ENCODE peak calls at places on chromosomes 11 and 22, in five cellular contexts. One of them, this sample, is unnamed.

GRCh38 chr11:133339495-133340140 is 192.7 kb downstream of the OPCML start:
- DNase-seq in hypothalamus: no peak
- DNase-seq in non-pigmented ciliary epithelial cell: no peak
- DNase-seq in neural crest cell: no peak
- DNase-seq in occipital lobe: peak
- DNase-seq in this sample: no peak

GRCh38 chr11:67638535-67639437 is 777 bp downstream of the TBX10 start:
- DNase-seq in neural crest cell: no peak
- DNase-seq in occipital lobe: no peak
- DNase-seq in non-pigmented ciliary epithelial cell: no peak
- DNase-seq in hypothalamus: no peak
- DNase-seq in this sample: no peak

GRCh38 chr11:123334925-123335324 is 95.1 kb upstream of the GRAMD1B start:
- DNase-seq in non-pigmented ciliary epithelial cell: no peak
- DNase-seq in hypothalamus: no peak
- DNase-seq in neural crest cell: no peak
- DNase-seq in occipital lobe: no peak
- DNase-seq in this sample: no peak

GRCh38 chr11:71999360-71999759 is 651 bp downstream of the IL18BP start:
- DNase-seq in neural crest cell: no peak
- DNase-seq in occipital lobe: no peak
- DNase-seq in non-pigmented ciliary epithelial cell: no peak
- DNase-seq in hypothalamus: no peak
- DNase-seq in this sample: peak

GRCh38 chr11:40204228-40204627 is 1255.2 kb downstream of the LRRC4C start:
- DNase-seq in non-pigmented ciliary epithelial cell: no peak
- DNase-seq in occipital lobe: no peak
- DNase-seq in hypothalamus: no peak
- DNase-seq in neural crest cell: no peak
- DNase-seq in this sample: no peak

GRCh38 chr11:76102772-76103171 is 103.5 kb downstream of the WNT11 start:
- DNase-seq in neural crest cell: no peak
- DNase-seq in occipital lobe: no peak
- DNase-seq in hypothalamus: no peak
- DNase-seq in non-pigmented ciliary epithelial cell: no peak
- DNase-seq in this sample: no peak

GRCh38 chr22:44292007-44292370 is 20.8 kb downstream of the SHISAL1 start:
- DNase-seq in occipital lobe: no peak
- DNase-seq in hypothalamus: no peak
- DNase-seq in neural crest cell: no peak
- DNase-seq in non-pigmented ciliary epithelial cell: no peak
- DNase-seq in this sample: no peak

GRCh38 chr11:134691474-134691873 is 279.4 kb upstream of the B3GAT1 start:
- DNase-seq in hypothalamus: no peak
- DNase-seq in neural crest cell: no peak
- DNase-seq in non-pigmented ciliary epithelial cell: no peak
- DNase-seq in occipital lobe: no peak
- DNase-seq in this sample: no peak

This sample was measured in right lobe of liver.